ENCODE peak calls at places on chromosomes 3 and 15, in eight cellular contexts. Y is lung, J is cardiac muscle cell, O is left lung, L is BE2C, Z is SK-N-SH, P is H1, A is left ventricle myocardium inferior. W is an unnamed sample. For H3K4me1 and H3K27me3, the result is how much of the 10 kb centered on the place peaks cover.

GRCh38 chr3:8442993-8443670 is 58.5 kb upstream of the LMCD1 start:
- DNase-seq in Y (no peak), J (peak), O (no peak), L (no peak), Z (peak), P (no peak), A (no peak), W (no peak)

GRCh38 chr3:66453525-66454463 is 47.0 kb downstream of the LRIG1 start:
- DNase-seq in Y (no peak), J (peak), O (no peak), L (no peak), Z (no peak), P (no peak), A (no peak), W (no peak)

GRCh38 chr3:9826815-9827574 is 16.8 kb downstream of the RPUSD3 start:
- DNase-seq in Y (no peak), J (no peak), O (no peak), L (peak), Z (peak), P (no peak), A (no peak), W (no peak)

GRCh38 chr3:17678116-17678741 is 64.2 kb downstream of the TBC1D5 start:
- DNase-seq in Y (no peak), J (no peak), O (no peak), L (no peak), Z (no peak), P (no peak), A (no peak), W (no peak)

GRCh38 chr3:133038089-133038730 is at the start of gene TMEM108:
- DNase-seq in Y (peak), J (peak), O (peak), L (peak), Z (peak), P (peak), A (peak), W (peak)

GRCh38 chr3:29889230-29889629 is 608.4 kb downstream of the RBMS3 start:
- DNase-seq in Y (no peak), J (no peak), O (no peak), L (no peak), Z (no peak), P (no peak), A (no peak), W (no peak)

GRCh38 chr15:101042320-101042719 is 123.2 kb downstream of the LRRK1 start:
- DNase-seq in Y (peak), J (no peak), O (peak), L (peak), Z (no peak), P (no peak), A (no peak), W (peak)

GRCh38 chr3:42187936-42188335 is 78.0 kb downstream of the CCK start:
- DNase-seq in Y (no peak), J (no peak), O (no peak), L (no peak), Z (no peak), P (no peak), A (no peak), W (no peak)

GRCh38 chr3:29922990-29923746 is 642.3 kb downstream of the RBMS3 start:
- DNase-seq in Y (no peak), J (no peak), O (no peak), L (no peak), Z (peak), P (peak), A (peak), W (no peak)

GRCh38 chr15:61459785-61460707 is 230.9 kb upstream of the RORA start:
- DNase-seq in Y (no peak), J (no peak), O (no peak), L (peak), Z (peak), P (no peak), A (no peak), W (no peak)

DNA sequence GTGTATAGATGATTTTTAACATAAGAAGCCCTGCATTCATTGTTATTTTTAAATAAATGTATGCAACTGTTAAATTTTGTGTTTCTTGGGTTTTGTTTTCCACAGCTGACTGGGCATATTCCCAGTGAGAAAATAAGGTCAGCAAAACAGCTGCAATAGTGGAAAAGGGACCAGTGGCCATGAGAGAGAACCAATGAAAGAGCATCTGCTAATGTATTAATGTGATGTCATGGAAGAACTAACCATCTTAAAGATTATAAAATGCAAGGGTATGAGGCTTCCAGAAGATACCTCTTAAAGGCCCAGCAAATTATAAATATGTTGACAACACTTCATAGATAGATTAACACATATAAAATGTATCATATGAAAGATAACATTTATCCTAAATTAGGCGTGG is 31.0 kb upstream of the KBTBD12 start:
- DNase-seq in Y (no peak), J (no peak), O (no peak), L (no peak), Z (no peak), P (no peak), A (no peak), W (no peak)
- H3K4me1 ChIP-seq in Y (under half), J (under half), O (under half), L (under half), Z (under half), P (under half), A (under half), W (under half)

GRCh38 chr3:185152433-185153169 is at the start of gene C3orf70:
- DNase-seq in Y (peak), J (peak), O (no peak), L (peak), Z (peak), P (no peak), A (peak), W (no peak)

GRCh38 chr3:185151959-185152432 is 864 bp downstream of the C3orf70 start:
- DNase-seq in Y (no peak), J (no peak), O (no peak), L (no peak), Z (no peak), P (no peak), A (peak), W (no peak)

GRCh38 chr3:185155678-185156077 is 2.8 kb upstream of the C3orf70 start:
- DNase-seq in Y (no peak), J (no peak), O (no peak), L (no peak), Z (no peak), P (no peak), A (no peak), W (no peak)

GRCh38 chr3:185153170-185153733 is 392 bp upstream of the C3orf70 start:
- DNase-seq in Y (no peak), J (no peak), O (no peak), L (no peak), Z (peak), P (no peak), A (no peak), W (peak)

GRCh38 chr3:185153861-185154629 is 1.2 kb upstream of the C3orf70 start:
- DNase-seq in Y (no peak), J (no peak), O (no peak), L (no peak), Z (peak), P (no peak), A (no peak), W (no peak)
- H3K27me3 ChIP-seq in Y (under half), J (half or more), O (under half), L (half or more), Z (under half), P (under half), A (half or more), W (under half)

GRCh38 chr15:70260096-70260495 is 162.4 kb upstream of the TLE3 start:
- DNase-seq in Y (no peak), J (no peak), O (no peak), L (no peak), Z (no peak), P (no peak), A (no peak), W (no peak)
- TF ChIP-seq CTCF in Y (no peak), J (no peak), O (no peak), L (no peak), Z (no peak), P (no peak), A (no peak), W (no peak)

DNA sequence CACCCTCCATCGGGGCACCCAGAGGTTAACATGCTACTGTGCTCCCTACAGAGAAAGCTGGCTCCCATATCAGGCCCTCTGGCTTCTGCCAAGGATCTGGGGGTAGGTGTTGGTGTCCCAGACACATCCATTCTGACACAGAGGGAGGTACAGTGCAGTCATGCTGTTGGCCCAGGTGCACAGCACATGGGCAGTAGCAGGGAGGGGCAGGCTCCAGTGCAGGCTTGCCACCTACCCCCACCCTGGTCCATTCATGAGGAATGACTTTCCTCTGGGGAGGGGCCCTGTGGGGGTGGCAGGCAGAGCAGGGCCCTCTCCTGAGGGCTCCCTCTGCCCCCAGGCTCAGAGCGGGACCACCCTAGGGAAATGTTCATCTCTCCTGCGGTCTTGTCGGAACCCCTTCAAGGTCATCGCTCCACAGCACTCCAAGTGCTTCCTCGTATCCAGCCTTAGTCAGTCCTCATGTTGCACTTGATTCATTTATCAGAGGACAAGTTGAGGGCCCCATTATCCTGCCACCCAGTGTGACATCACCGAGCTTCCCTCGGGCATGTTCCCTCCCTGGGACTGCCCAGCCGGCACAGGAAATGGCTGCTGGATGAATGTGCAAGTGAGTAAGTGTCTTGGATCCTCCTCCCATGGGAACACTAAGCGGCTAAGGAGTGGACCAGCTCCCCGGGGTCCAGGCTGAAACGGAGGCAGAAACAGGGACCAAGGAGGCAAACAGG is 10.0 kb downstream of the DUSP7 start:
- DNase-seq in Y (peak), J (no peak), O (peak), L (peak), Z (peak), P (no peak), A (no peak), W (no peak)
- H3K4me1 ChIP-seq in Y (under half), J (under half), O (under half), L (under half), Z (under half), P (under half), A (half or more), W (under half)

W was measured in pancreas.